ENCODE peak calls at places on chromosomes 3 and 15, in eight cellular contexts. One of them, this sample, is unnamed.

GRCh38 chr15:31251165-31251564 is 75.5 kb upstream of the KLF13 start:
- DNase-seq in A673: no peak
- DNase-seq in choroid plexus epithelial cell: no peak
- DNase-seq in astrocyte of the spinal cord: no peak
- DNase-seq in uterus: no peak
- DNase-seq in breast epithelium: no peak
- DNase-seq in OCI-LY7: no peak
- DNase-seq in IMR-90: no peak
- DNase-seq in this sample: no peak

GRCh38 chr3:97984061-97984460 is 11.8 kb upstream of the RIOX2 start:
- DNase-seq in IMR-90: no peak
- DNase-seq in breast epithelium: no peak
- DNase-seq in choroid plexus epithelial cell: no peak
- DNase-seq in astrocyte of the spinal cord: no peak
- DNase-seq in OCI-LY7: no peak
- DNase-seq in A673: no peak
- DNase-seq in uterus: no peak
- DNase-seq in this sample: no peak

GRCh38 chr3:12148183-12148940 is 10.3 kb downstream of the TIMP4 start:
- DNase-seq in A673: no peak
- DNase-seq in OCI-LY7: no peak
- DNase-seq in breast epithelium: no peak
- DNase-seq in IMR-90: no peak
- DNase-seq in uterus: no peak
- DNase-seq in astrocyte of the spinal cord: peak
- DNase-seq in choroid plexus epithelial cell: peak
- DNase-seq in this sample: peak

GRCh38 chr3:106913111-106913698 is 464.0 kb upstream of the CCDC54 start:
- DNase-seq in astrocyte of the spinal cord: peak
- DNase-seq in breast epithelium: no peak
- DNase-seq in choroid plexus epithelial cell: peak
- DNase-seq in A673: no peak
- DNase-seq in OCI-LY7: no peak
- DNase-seq in IMR-90: peak
- DNase-seq in uterus: no peak
- DNase-seq in this sample: no peak

GRCh38 chr15:45091161-45091560 is 22.8 kb downstream of the DUOX2 start:
- DNase-seq in breast epithelium: no peak
- DNase-seq in OCI-LY7: no peak
- DNase-seq in A673: no peak
- DNase-seq in IMR-90: peak
- DNase-seq in astrocyte of the spinal cord: no peak
- DNase-seq in uterus: no peak
- DNase-seq in choroid plexus epithelial cell: peak
- DNase-seq in this sample: no peak

GRCh38 chr15:66621491-66622467 is 56.0 kb upstream of the LCTL start:
- DNase-seq in A673: peak
- DNase-seq in astrocyte of the spinal cord: no peak
- DNase-seq in choroid plexus epithelial cell: peak
- DNase-seq in OCI-LY7: no peak
- DNase-seq in uterus: no peak
- DNase-seq in breast epithelium: no peak
- DNase-seq in IMR-90: no peak
- DNase-seq in this sample: no peak

GRCh38 chr3:111758642-111759041 is 100.4 kb upstream of the PHLDB2 start:
- DNase-seq in uterus: no peak
- DNase-seq in breast epithelium: no peak
- DNase-seq in astrocyte of the spinal cord: no peak
- DNase-seq in IMR-90: peak
- DNase-seq in choroid plexus epithelial cell: peak
- DNase-seq in A673: no peak
- DNase-seq in OCI-LY7: no peak
- DNase-seq in this sample: no peak

GRCh38 chr3:158532099-158532734 is 38.8 kb upstream of the MLF1 start:
- DNase-seq in IMR-90: peak
- DNase-seq in breast epithelium: no peak
- DNase-seq in A673: peak
- DNase-seq in OCI-LY7: peak
- DNase-seq in choroid plexus epithelial cell: peak
- DNase-seq in uterus: no peak
- DNase-seq in astrocyte of the spinal cord: peak
- DNase-seq in this sample: no peak

GRCh38 chr3:127358641-127359040 is 70.8 kb upstream of the PRR20G start:
- DNase-seq in breast epithelium: no peak
- DNase-seq in OCI-LY7: no peak
- DNase-seq in IMR-90: no peak
- DNase-seq in choroid plexus epithelial cell: no peak
- DNase-seq in uterus: no peak
- DNase-seq in astrocyte of the spinal cord: no peak
- DNase-seq in A673: no peak
- DNase-seq in this sample: no peak

GRCh38 chr15:68792901-68793766 is 27.6 kb downstream of the ANP32A start:
- DNase-seq in OCI-LY7: no peak
- DNase-seq in choroid plexus epithelial cell: no peak
- DNase-seq in breast epithelium: peak
- DNase-seq in astrocyte of the spinal cord: no peak
- DNase-seq in uterus: no peak
- DNase-seq in A673: no peak
- DNase-seq in IMR-90: no peak
- DNase-seq in this sample: peak

GRCh38 chr3:119293105-119293683 is 989 bp upstream of the ARHGAP31 start:
- DNase-seq in breast epithelium: no peak
- DNase-seq in A673: no peak
- DNase-seq in choroid plexus epithelial cell: no peak
- DNase-seq in astrocyte of the spinal cord: peak
- DNase-seq in IMR-90: no peak
- DNase-seq in uterus: no peak
- DNase-seq in OCI-LY7: no peak
- DNase-seq in this sample: no peak

GRCh38 chr3:70000563-70001081 is 1.1 kb downstream of the SAMMSON start:
- DNase-seq in choroid plexus epithelial cell: peak
- DNase-seq in breast epithelium: no peak
- DNase-seq in OCI-LY7: no peak
- DNase-seq in IMR-90: peak
- DNase-seq in A673: no peak
- DNase-seq in uterus: no peak
- DNase-seq in astrocyte of the spinal cord: no peak
- DNase-seq in this sample: no peak

GRCh38 chr15:73994912-73995622 is 551 bp downstream of the PML start:
- DNase-seq in choroid plexus epithelial cell: no peak
- DNase-seq in IMR-90: no peak
- DNase-seq in OCI-LY7: peak
- DNase-seq in uterus: peak
- DNase-seq in A673: no peak
- DNase-seq in breast epithelium: peak
- DNase-seq in astrocyte of the spinal cord: no peak
- DNase-seq in this sample: no peak

GRCh38 chr3:48634661-48635221 is 520 bp downstream of the SLC26A6 start:
- DNase-seq in A673: peak
- DNase-seq in breast epithelium: no peak
- DNase-seq in IMR-90: peak
- DNase-seq in astrocyte of the spinal cord: peak
- DNase-seq in choroid plexus epithelial cell: peak
- DNase-seq in uterus: peak
- DNase-seq in OCI-LY7: peak
- DNase-seq in this sample: peak

GRCh38 chr3:18837137-18837536 is 311.2 kb upstream of the KCNH8 start:
- DNase-seq in OCI-LY7: no peak
- DNase-seq in breast epithelium: no peak
- DNase-seq in IMR-90: no peak
- DNase-seq in astrocyte of the spinal cord: no peak
- DNase-seq in A673: no peak
- DNase-seq in choroid plexus epithelial cell: no peak
- DNase-seq in uterus: no peak
- DNase-seq in this sample: no peak

GRCh38 chr3:12415014-12415653 is 69.1 kb upstream of the TSEN2 start:
- DNase-seq in breast epithelium: no peak
- DNase-seq in OCI-LY7: no peak
- DNase-seq in choroid plexus epithelial cell: no peak
- DNase-seq in astrocyte of the spinal cord: no peak
- DNase-seq in A673: no peak
- DNase-seq in IMR-90: no peak
- DNase-seq in uterus: no peak
- DNase-seq in this sample: no peak

GRCh38 chr3:18288243-18288642 is 136.9 kb downstream of the SATB1 start:
- DNase-seq in astrocyte of the spinal cord: no peak
- DNase-seq in OCI-LY7: no peak
- DNase-seq in IMR-90: no peak
- DNase-seq in uterus: no peak
- DNase-seq in breast epithelium: no peak
- DNase-seq in A673: no peak
- DNase-seq in choroid plexus epithelial cell: no peak
- DNase-seq in this sample: no peak

GRCh38 chr3:180947761-180948390 is 35.4 kb downstream of the FXR1 start:
- DNase-seq in breast epithelium: no peak
- DNase-seq in astrocyte of the spinal cord: no peak
- DNase-seq in uterus: no peak
- DNase-seq in IMR-90: no peak
- DNase-seq in OCI-LY7: peak
- DNase-seq in choroid plexus epithelial cell: no peak
- DNase-seq in A673: no peak
- DNase-seq in this sample: no peak

GRCh38 chr3:131602011-131602779 is 99.4 kb upstream of the MRPL3 start:
- DNase-seq in IMR-90: no peak
- DNase-seq in choroid plexus epithelial cell: no peak
- DNase-seq in breast epithelium: no peak
- DNase-seq in uterus: no peak
- DNase-seq in OCI-LY7: no peak
- DNase-seq in A673: peak
- DNase-seq in astrocyte of the spinal cord: no peak
- DNase-seq in this sample: no peak

GRCh38 chr15:91706366-91707032 is 147.0 kb upstream of the SLCO3A1 start:
- DNase-seq in astrocyte of the spinal cord: peak
- DNase-seq in choroid plexus epithelial cell: peak
- DNase-seq in uterus: peak
- DNase-seq in IMR-90: peak
- DNase-seq in breast epithelium: peak
- DNase-seq in OCI-LY7: peak
- DNase-seq in A673: peak
- DNase-seq in this sample: peak
- H3K4me3 ChIP-seq in astrocyte of the spinal cord: no peak
- H3K4me3 ChIP-seq in choroid plexus epithelial cell: no peak
- H3K4me3 ChIP-seq in uterus: no peak
- H3K4me3 ChIP-seq in IMR-90: no peak
- H3K4me3 ChIP-seq in breast epithelium: no peak
- H3K4me3 ChIP-seq in OCI-LY7: no peak
- H3K4me3 ChIP-seq in A673: no peak
- H3K4me3 ChIP-seq in this sample: no peak

GRCh38 chr3:25460751-25461150 is 32.7 kb downstream of the RARB start:
- DNase-seq in breast epithelium: no peak
- DNase-seq in astrocyte of the spinal cord: no peak
- DNase-seq in A673: no peak
- DNase-seq in uterus: no peak
- DNase-seq in choroid plexus epithelial cell: no peak
- DNase-seq in OCI-LY7: no peak
- DNase-seq in IMR-90: no peak
- DNase-seq in this sample: no peak

GRCh38 chr3:25463850-25464418 is 35.9 kb downstream of the RARB start:
- DNase-seq in choroid plexus epithelial cell: no peak
- DNase-seq in A673: no peak
- DNase-seq in OCI-LY7: no peak
- DNase-seq in breast epithelium: no peak
- DNase-seq in astrocyte of the spinal cord: no peak
- DNase-seq in IMR-90: no peak
- DNase-seq in uterus: no peak
- DNase-seq in this sample: no peak

GRCh38 chr3:25462495-25462894 is 34.4 kb downstream of the RARB start:
- DNase-seq in IMR-90: no peak
- DNase-seq in A673: no peak
- DNase-seq in astrocyte of the spinal cord: no peak
- DNase-seq in choroid plexus epithelial cell: no peak
- DNase-seq in breast epithelium: no peak
- DNase-seq in OCI-LY7: no peak
- DNase-seq in uterus: no peak
- DNase-seq in this sample: no peak

GRCh38 chr3:25465266-25465860 is 37.3 kb downstream of the RARB start:
- DNase-seq in OCI-LY7: no peak
- DNase-seq in uterus: no peak
- DNase-seq in A673: no peak
- DNase-seq in IMR-90: no peak
- DNase-seq in choroid plexus epithelial cell: no peak
- DNase-seq in breast epithelium: no peak
- DNase-seq in astrocyte of the spinal cord: no peak
- DNase-seq in this sample: no peak

DNA sequence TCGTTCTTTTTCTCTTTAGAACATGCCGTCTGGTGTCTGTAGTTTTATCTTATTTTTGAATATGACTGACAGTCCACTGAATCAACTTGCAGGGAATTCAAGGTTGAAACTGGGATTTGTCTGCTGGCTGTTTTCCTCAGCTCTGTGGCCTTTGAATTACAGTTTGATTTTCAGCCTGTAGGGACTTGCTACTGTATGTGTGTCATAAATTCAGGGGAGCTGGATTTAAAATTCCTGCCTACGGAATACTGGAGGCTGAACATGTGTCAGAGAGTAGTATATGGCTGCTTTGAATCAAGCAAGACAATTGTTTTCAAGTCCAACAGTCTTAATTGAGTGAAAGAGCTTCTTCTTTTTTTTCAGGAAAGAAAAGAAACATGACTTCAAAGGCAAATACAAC is 33.9 kb downstream of the RARB start:
- DNase-seq in uterus: no peak
- DNase-seq in breast epithelium: no peak
- DNase-seq in astrocyte of the spinal cord: no peak
- DNase-seq in choroid plexus epithelial cell: no peak
- DNase-seq in IMR-90: no peak
- DNase-seq in OCI-LY7: no peak
- DNase-seq in A673: no peak
- DNase-seq in this sample: no peak
- TF ChIP-seq CTCF in uterus: no peak
- TF ChIP-seq CTCF in breast epithelium: no peak
- TF ChIP-seq CTCF in astrocyte of the spinal cord: no peak
- TF ChIP-seq CTCF in choroid plexus epithelial cell: no peak
- TF ChIP-seq CTCF in IMR-90: no peak
- TF ChIP-seq CTCF in OCI-LY7: no peak
- TF ChIP-seq CTCF in A673: no peak
- TF ChIP-seq CTCF in this sample: no peak

DNA sequence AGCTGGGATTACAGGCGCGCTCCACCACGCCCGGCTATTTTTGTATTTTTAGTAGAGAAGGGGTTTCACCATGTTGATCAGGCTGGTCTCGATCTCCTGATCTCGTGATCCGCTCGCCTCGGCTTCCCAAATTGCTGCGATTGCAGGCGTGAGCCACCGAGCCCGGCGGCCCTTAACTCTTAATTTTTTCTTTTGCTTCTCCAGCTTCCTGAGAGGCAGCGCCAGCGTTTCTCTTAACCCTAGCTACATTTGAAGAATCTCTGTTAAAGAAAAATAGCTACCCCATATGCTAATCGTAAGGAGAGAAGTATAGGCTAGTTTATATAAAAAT is 465 bp upstream of the GK5 start:
- DNase-seq in choroid plexus epithelial cell: no peak
- DNase-seq in A673: no peak
- DNase-seq in OCI-LY7: no peak
- DNase-seq in IMR-90: no peak
- DNase-seq in astrocyte of the spinal cord: no peak
- DNase-seq in uterus: no peak
- DNase-seq in breast epithelium: no peak
- DNase-seq in this sample: no peak
- H3K4me3 ChIP-seq in choroid plexus epithelial cell: peak
- H3K4me3 ChIP-seq in A673: peak
- H3K4me3 ChIP-seq in OCI-LY7: peak
- H3K4me3 ChIP-seq in IMR-90: peak
- H3K4me3 ChIP-seq in astrocyte of the spinal cord: peak
- H3K4me3 ChIP-seq in uterus: peak
- H3K4me3 ChIP-seq in breast epithelium: peak
- H3K4me3 ChIP-seq in this sample: peak

GRCh38 chr3:169604568-169604967 is 58.9 kb downstream of the MECOM start:
- DNase-seq in astrocyte of the spinal cord: no peak
- DNase-seq in choroid plexus epithelial cell: peak
- DNase-seq in A673: peak
- DNase-seq in breast epithelium: no peak
- DNase-seq in uterus: no peak
- DNase-seq in OCI-LY7: peak
- DNase-seq in IMR-90: no peak
- DNase-seq in this sample: no peak
- TF ChIP-seq CTCF in astrocyte of the spinal cord: no peak
- TF ChIP-seq CTCF in choroid plexus epithelial cell: peak
- TF ChIP-seq CTCF in A673: peak
- TF ChIP-seq CTCF in breast epithelium: no peak
- TF ChIP-seq CTCF in uterus: no peak
- TF ChIP-seq CTCF in OCI-LY7: peak
- TF ChIP-seq CTCF in IMR-90: peak
- TF ChIP-seq CTCF in this sample: no peak